ENCODE peak calls at places on chromosomes 7 and 10, in six cellular contexts. K, W, B, S, U and E are unnamed samples.

GRCh38 chr7:157703534-157704195 is 366.9 kb downstream of the DNAJB6 start:
- DNase-seq in W (no peak), U (no peak), K (no peak), B (no peak), S (no peak), E (no peak)

GRCh38 chr10:98599032-98599610 is 152.4 kb upstream of the HPS1 start:
- DNase-seq in B (no peak), W (no peak), K (no peak), S (no peak), U (no peak), E (no peak)

GRCh38 chr7:13848576-13849527 is 140.6 kb downstream of the ETV1 start:
- DNase-seq in W (no peak), S (no peak), U (no peak), B (no peak), K (no peak), E (no peak)

GRCh38 chr7:28151965-28152364 is 28.6 kb downstream of the JAZF1 start:
- DNase-seq in W (no peak), U (no peak), S (no peak), B (no peak), K (peak), E (no peak)

GRCh38 chr10:32004161-32004591 is 52.0 kb downstream of the KIF5B start:
- DNase-seq in B (no peak), W (peak), K (no peak), U (peak), S (no peak), E (no peak)

GRCh38 chr7:114660007-114660406 is 245.4 kb downstream of the FOXP2 start:
- DNase-seq in B (no peak), U (no peak), S (no peak), K (no peak), W (no peak), E (no peak)

GRCh38 chr10:13956826-13957225 is 370.1 kb downstream of the PRPF18 start:
- DNase-seq in S (no peak), K (no peak), U (peak), B (no peak), W (peak), E (no peak)

GRCh38 chr7:123865517-123866117 is 20.6 kb downstream of the HYAL4 start:
- DNase-seq in B (peak), U (peak), K (peak), S (no peak), W (peak), E (no peak)

GRCh38 chr7:36276428-36277246 is 113.0 kb upstream of the ANLN start:
- DNase-seq in B (no peak), K (no peak), S (no peak), U (no peak), W (no peak), E (no peak)

GRCh38 chr7:151632750-151633515 is 113.2 kb upstream of the RHEB start:
- DNase-seq in B (peak), U (no peak), W (peak), K (peak), S (no peak), E (peak)

GRCh38 chr7:157522189-157522588 is 185.4 kb downstream of the DNAJB6 start:
- DNase-seq in W (no peak), B (no peak), K (no peak), S (no peak), U (no peak), E (no peak)

GRCh38 chr10:68720793-68721672 is at the start of gene CCAR1:
- DNase-seq in S (peak), U (peak), W (peak), B (peak), K (peak), E (peak)

GRCh38 chr10:241451-241850 is 106.2 kb downstream of the ZMYND11 start:
- DNase-seq in W (no peak), S (no peak), U (no peak), B (no peak), K (no peak), E (no peak)

GRCh38 chr7:35556532-35557471 is 138.1 kb downstream of the HERPUD2 start:
- DNase-seq in B (no peak), S (no peak), U (peak), W (no peak), K (no peak), E (no peak)

GRCh38 chr10:95183132-95183450 is 10.9 kb upstream of the ACSM6 start:
- DNase-seq in K (no peak), U (no peak), S (no peak), W (no peak), B (no peak), E (no peak)

GRCh38 chr10:124768791-124769190 is 22.9 kb downstream of the EEF1AKMT2 start:
- DNase-seq in B (no peak), K (no peak), S (no peak), W (no peak), U (no peak), E (no peak)

GRCh38 chr7:130491841-130492518 is at the start of gene MEST:
- DNase-seq in S (no peak), W (no peak), U (no peak), B (no peak), K (no peak), E (no peak)
- TF ChIP-seq POLR2A in S (no peak), W (no peak), U (no peak), B (no peak), K (no peak), E (no peak)

GRCh38 chr10:64265961-64266360 is 744.8 kb downstream of the REEP3 start:
- DNase-seq in W (no peak), B (no peak), S (no peak), K (no peak), U (no peak), E (no peak)
- TF ChIP-seq TAF1 in W (no peak), B (no peak), S (no peak), K (no peak), U (no peak), E (no peak)

GRCh38 chr7:39720586-39720985 is 97.2 kb downstream of the RALA start:
- DNase-seq in W (peak), U (peak), B (no peak), S (no peak), K (no peak), E (no peak)

GRCh38 chr7:39721919-39722597 is 98.7 kb downstream of the RALA start:
- DNase-seq in S (no peak), K (no peak), W (peak), U (no peak), B (no peak), E (no peak)

DNA sequence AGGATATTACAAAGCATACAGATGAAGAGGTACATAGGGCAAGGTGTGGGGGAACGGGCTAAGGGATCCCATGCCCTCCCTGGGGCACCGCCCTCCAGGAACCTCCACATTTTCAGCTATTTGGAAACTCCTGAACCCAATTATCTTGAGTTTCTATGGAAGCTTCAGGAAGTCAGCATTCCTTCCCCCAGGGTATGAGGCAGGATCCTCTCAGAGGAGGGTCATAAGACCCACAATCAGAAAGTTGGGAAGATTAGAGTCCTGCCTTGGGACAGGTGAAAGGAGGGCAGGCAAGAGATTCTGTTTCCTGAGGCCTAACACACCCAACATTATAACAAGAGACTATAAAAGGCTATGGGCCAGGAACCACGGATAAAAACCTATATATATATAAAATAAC is 98.0 kb downstream of the RALA start:
- DNase-seq in W (peak), K (no peak), U (no peak), B (no peak), S (no peak), E (no peak)
- TF ChIP-seq POLR2AphosphoS5 in W (no peak), K (no peak), U (no peak), B (no peak), S (no peak), E (no peak)

GRCh38 chr10:102114861-102115618 is 5.1 kb downstream of the LDB1 start:
- DNase-seq in U (peak), B (peak), K (no peak), S (no peak), W (peak), E (peak)
- TF ChIP-seq POLR2A in U (peak), B (peak), K (peak), S (peak), W (peak), E (peak)

GRCh38 chr10:43082087-43082486 is 5.2 kb downstream of the RET start:
- DNase-seq in K (no peak), U (no peak), B (no peak), S (no peak), W (no peak), E (no peak)
- TF ChIP-seq TAF1 in K (no peak), U (no peak), B (no peak), S (no peak), W (no peak), E (no peak)

GRCh38 chr7:30898411-30898810 is 13.2 kb upstream of the AQP1 start:
- DNase-seq in S (no peak), U (no peak), B (no peak), W (no peak), K (no peak), E (no peak)
- TF ChIP-seq POLR2AphosphoS5 in S (no peak), U (no peak), B (no peak), W (no peak), K (no peak), E (no peak)

DNA sequence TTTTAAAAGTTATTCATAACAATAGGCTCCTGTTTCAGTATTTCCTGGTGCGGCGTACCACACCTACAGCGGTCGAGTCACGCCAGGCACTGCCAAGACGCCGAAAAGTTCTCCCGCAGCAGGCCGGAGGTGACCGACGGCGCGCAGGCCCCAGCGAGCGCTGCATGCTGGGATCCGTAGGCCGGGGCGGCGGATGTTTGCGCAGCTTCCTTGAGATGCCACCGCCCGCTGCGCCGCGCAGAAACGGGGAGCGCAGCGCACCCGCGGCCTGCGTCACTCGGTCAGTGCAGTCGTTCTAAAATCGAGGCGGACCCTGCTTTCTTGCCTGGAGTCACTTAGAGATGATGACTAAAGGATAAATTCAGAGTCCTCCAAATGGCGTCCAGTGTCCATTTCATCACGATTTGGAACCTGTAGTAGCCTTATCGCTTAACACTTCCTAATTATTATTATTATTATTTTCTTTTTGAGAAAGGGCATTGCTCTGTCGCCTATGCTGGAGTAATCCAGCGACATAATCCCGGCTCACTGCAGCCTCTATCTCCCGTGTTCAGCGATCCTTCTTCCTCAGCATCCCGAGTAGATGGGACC is 1.3 kb upstream of the KIF11 start:
- DNase-seq in B (peak), W (peak), K (peak), S (peak), U (peak), E (peak)
- TF ChIP-seq POLR2A in B (peak), W (peak), K (peak), S (peak), U (peak), E (peak)